ENCODE peak calls at places on chromosomes 3 and 15, in four cellular contexts. K is GM23338; G is naive thymus-derived CD4-positive, alpha-beta T cell; T is psoas muscle. S is an unnamed sample.

GRCh38 chr3:150743508-150743907 is 19.5 kb downstream of the SIAH2 start:
- DNase-seq in K (no peak), G (no peak), T (no peak), S (no peak)

GRCh38 chr15:68318931-68319909 is 41.7 kb downstream of the FEM1B start:
- DNase-seq in G (no peak), T (no peak), K (no peak), S (no peak)

GRCh38 chr3:15319575-15319974 is 12.8 kb downstream of the SH3BP5 start:
- DNase-seq in G (no peak), T (peak), K (no peak), S (no peak)

GRCh38 chr15:47439870-47440155 is 277.5 kb upstream of the SEMA6D start:
- DNase-seq in T (no peak), K (no peak), G (no peak), S (no peak)

GRCh38 chr3:58861551-58861950 is 188.3 kb downstream of the CFAP20DC start:
- DNase-seq in K (no peak), T (no peak), G (no peak), S (no peak)

GRCh38 chr3:71585891-71586809 is 2.6 kb upstream of the FOXP1 start:
- DNase-seq in T (no peak), K (peak), G (no peak), S (no peak)

GRCh38 chr3:134018406-134018805 is 11.3 kb downstream of the SLCO2A1 start:
- DNase-seq in K (no peak), T (no peak), G (no peak), S (no peak)

GRCh38 chr3:134441321-134441720 is 44.5 kb downstream of the ANAPC13 start:
- DNase-seq in K (no peak), T (no peak), G (no peak), S (no peak)

GRCh38 chr3:71858493-71859127 is 73.7 kb upstream of the PROK2 start:
- DNase-seq in T (no peak), K (peak), G (no peak), S (no peak)

GRCh38 chr3:48038971-48039481 is 22.8 kb upstream of the MAP4 start:
- DNase-seq in K (no peak), G (no peak), T (no peak), S (no peak)

GRCh38 chr3:125593991-125594574 is 1.2 kb downstream of the OSBPL11 start:
- DNase-seq in K (no peak), T (no peak), G (no peak), S (peak)

GRCh38 chr15:68333775-68334470 is 56.4 kb downstream of the FEM1B start:
- DNase-seq in G (no peak), K (no peak), T (peak), S (no peak)

GRCh38 chr3:14503706-14504065 is 36.5 kb downstream of the GRIP2 start:
- DNase-seq in T (peak), G (no peak), K (no peak), S (no peak)

GRCh38 chr3:84978833-84979232 is 20.0 kb downstream of the CADM2 start:
- DNase-seq in K (no peak), T (no peak), G (no peak), S (no peak)

GRCh38 chr15:39021341-39021740 is 456.7 kb upstream of the RASGRP1 start:
- DNase-seq in K (no peak), G (no peak), T (no peak), S (no peak)

GRCh38 chr3:30227571-30228301 is 378.7 kb upstream of the TGFBR2 start:
- DNase-seq in K (no peak), G (no peak), T (no peak), S (peak)

GRCh38 chr15:88805031-88805780 is 2.0 kb downstream of the ACAN start:
- DNase-seq in G (no peak), T (no peak), K (no peak), S (no peak)

GRCh38 chr3:48142316-48142870 is 45.8 kb downstream of the CDC25A start:
- DNase-seq in K (no peak), T (no peak), G (no peak), S (no peak)

DNA sequence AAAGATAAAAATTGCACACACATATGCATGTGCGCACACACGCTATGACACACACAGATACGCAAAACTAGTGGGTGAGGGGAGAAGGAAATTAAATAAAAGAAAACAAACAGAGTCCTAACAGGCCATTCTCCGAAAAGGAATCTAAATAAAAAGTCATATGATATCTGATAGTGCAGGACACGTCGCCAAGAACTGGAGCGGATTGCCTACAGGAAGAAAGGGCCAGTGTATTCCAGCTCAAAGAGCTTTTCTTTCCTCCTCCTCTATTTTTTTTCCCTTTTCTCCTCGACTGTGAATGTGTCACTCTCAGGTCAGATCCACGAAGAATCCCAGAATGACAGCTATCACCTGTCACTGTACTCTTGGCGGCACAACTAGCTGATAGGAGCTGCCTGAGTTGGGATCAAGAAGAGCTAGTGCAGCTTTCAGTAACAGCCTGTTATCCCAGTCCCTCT is 157.8 kb downstream of the TIGIT start:
- DNase-seq in K (no peak), T (no peak), G (no peak), S (no peak)
- H3K27ac ChIP-seq in K (no peak), T (peak), G (no peak), S (no peak)

GRCh38 chr3:195059471-195060216 is 211.3 kb downstream of the XXYLT1 start:
- DNase-seq in K (no peak), T (peak), G (no peak), S (no peak)

GRCh38 chr3:195059006-195059350 is 212.0 kb downstream of the XXYLT1 start:
- DNase-seq in K (no peak), T (peak), G (no peak), S (no peak)

GRCh38 chr3:195058311-195059005 is 212.5 kb downstream of the XXYLT1 start:
- DNase-seq in G (no peak), K (no peak), T (peak), S (no peak)

GRCh38 chr3:195056506-195056905 is 214.5 kb downstream of the XXYLT1 start:
- DNase-seq in T (peak), K (no peak), G (no peak), S (no peak)

GRCh38 chr3:195057716-195058115 is 213.2 kb downstream of the XXYLT1 start:
- DNase-seq in G (no peak), T (peak), K (no peak), S (no peak)
- H3K27ac ChIP-seq in G (no peak), T (no peak), K (no peak), S (no peak)

DNA sequence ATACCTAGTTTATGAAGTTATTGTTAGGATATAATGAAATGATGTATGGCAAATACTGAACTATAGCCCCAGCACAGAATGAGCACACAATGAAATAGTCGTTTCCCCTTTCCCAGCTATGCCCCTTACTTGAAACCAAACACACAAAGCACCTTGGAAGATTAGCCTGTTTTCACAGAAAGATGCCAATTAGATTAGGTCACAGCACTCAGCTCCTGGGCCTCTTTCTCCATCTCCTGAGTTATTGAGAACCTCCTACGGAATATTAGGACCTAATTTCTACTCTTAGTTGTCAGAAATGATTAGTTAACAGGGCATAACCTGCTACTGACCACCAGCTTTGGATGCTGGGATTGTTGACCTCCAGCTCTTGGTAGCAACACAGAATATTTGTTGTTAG is 269.4 kb upstream of the ROPN1 start:
- DNase-seq in G (no peak), K (no peak), T (no peak), S (no peak)
- H3K27ac ChIP-seq in G (no peak), K (no peak), T (no peak), S (no peak)

GRCh38 chr3:118946449-118946848 is 88.2 kb downstream of the IGSF11 start:
- DNase-seq in T (no peak), K (no peak), G (no peak), S (no peak)
- H3K27ac ChIP-seq in T (no peak), K (no peak), G (no peak), S (no peak)